ENCODE peak calls at places on chromosomes 13 and 19, in seven cellular contexts. T is activated B cell treated with CpG ODN at 0.5 μM for 24 hours, X is right atrium auricular region, G is kidney epithelial cell, K is retinal pigment epithelial cell, N is MCF 10A, V is testis. L is an unnamed sample.

GRCh38 chr19:17240062-17240854 is 5.5 kb downstream of the NR2F6 start:
- DNase-seq in T (no peak), X (no peak), G (no peak), K (no peak), N (no peak), V (no peak), L (no peak)

GRCh38 chr13:86608739-86609138 is 809.5 kb upstream of the SLITRK6 start:
- DNase-seq in T (no peak), X (no peak), G (no peak), K (no peak), N (no peak), V (no peak), L (no peak)

GRCh38 chr19:41995959-41996797 is 2.1 kb upstream of the ATP1A3 start:
- DNase-seq in T (no peak), X (no peak), G (no peak), K (no peak), N (no peak), V (peak), L (no peak)

GRCh38 chr13:59088716-59089115 is 1075.0 kb downstream of the DIAPH3 start:
- DNase-seq in T (no peak), X (no peak), G (peak), K (no peak), N (peak), V (no peak), L (no peak)

GRCh38 chr19:14837391-14837790 is 2.4 kb upstream of the OR7A5 start:
- DNase-seq in T (no peak), X (no peak), G (no peak), K (no peak), N (no peak), V (peak), L (no peak)

GRCh38 chr19:12195501-12195860 is 32.6 kb downstream of the ZNF136 start:
- DNase-seq in T (no peak), X (no peak), G (no peak), K (no peak), N (no peak), V (no peak), L (no peak)

GRCh38 chr13:75968103-75968838 is 332.1 kb downstream of the LMO7 start:
- DNase-seq in T (no peak), X (no peak), G (no peak), K (no peak), N (peak), V (no peak), L (no peak)

GRCh38 chr13:33490461-33491327 is 205.1 kb upstream of the STARD13 start:
- DNase-seq in T (no peak), X (peak), G (no peak), K (peak), N (no peak), V (no peak), L (no peak)

GRCh38 chr13:30638301-30638700 is 20.6 kb downstream of the USPL1 start:
- DNase-seq in T (no peak), X (no peak), G (no peak), K (no peak), N (no peak), V (no peak), L (no peak)

GRCh38 chr13:22091222-22091970 is 420.5 kb downstream of the FGF9 start:
- DNase-seq in T (no peak), X (no peak), G (no peak), K (no peak), N (no peak), V (no peak), L (no peak)

GRCh38 chr13:97540696-97541095 is 106.7 kb downstream of the RAP2A start:
- DNase-seq in T (no peak), X (no peak), G (no peak), K (no peak), N (no peak), V (no peak), L (no peak)

GRCh38 chr13:53160211-53160610 is 131.6 kb downstream of the OLFM4 start:
- DNase-seq in T (no peak), X (no peak), G (no peak), K (no peak), N (no peak), V (no peak), L (no peak)

GRCh38 chr13:110916671-110917142 is 1.8 kb upstream of the ANKRD10 start:
- DNase-seq in T (no peak), X (no peak), G (peak), K (no peak), N (no peak), V (no peak), L (no peak)

GRCh38 chr13:38686635-38687245 is at the start of gene FREM2:
- DNase-seq in T (no peak), X (no peak), G (peak), K (peak), N (peak), V (peak), L (peak)

GRCh38 chr19:5360003-5360820 is 19.6 kb upstream of the PTPRS start:
- DNase-seq in T (no peak), X (no peak), G (no peak), K (no peak), N (peak), V (no peak), L (no peak)

GRCh38 chr13:70339738-70340137 is 231.5 kb upstream of the KLHL1 start:
- DNase-seq in T (no peak), X (no peak), G (no peak), K (no peak), N (peak), V (peak), L (no peak)

GRCh38 chr13:41643502-41643901 is 186.2 kb downstream of the RGCC start:
- DNase-seq in T (no peak), X (no peak), G (no peak), K (no peak), N (no peak), V (no peak), L (no peak)

GRCh38 chr13:41648314-41648935 is 191.1 kb downstream of the RGCC start:
- DNase-seq in T (no peak), X (no peak), G (peak), K (peak), N (peak), V (no peak), L (no peak)

GRCh38 chr13:41644742-41645141 is 187.4 kb downstream of the RGCC start:
- DNase-seq in T (no peak), X (no peak), G (no peak), K (no peak), N (no peak), V (no peak), L (no peak)

GRCh38 chr13:41649659-41650058 is 192.3 kb downstream of the RGCC start:
- DNase-seq in T (no peak), X (no peak), G (no peak), K (no peak), N (peak), V (no peak), L (no peak)

DNA sequence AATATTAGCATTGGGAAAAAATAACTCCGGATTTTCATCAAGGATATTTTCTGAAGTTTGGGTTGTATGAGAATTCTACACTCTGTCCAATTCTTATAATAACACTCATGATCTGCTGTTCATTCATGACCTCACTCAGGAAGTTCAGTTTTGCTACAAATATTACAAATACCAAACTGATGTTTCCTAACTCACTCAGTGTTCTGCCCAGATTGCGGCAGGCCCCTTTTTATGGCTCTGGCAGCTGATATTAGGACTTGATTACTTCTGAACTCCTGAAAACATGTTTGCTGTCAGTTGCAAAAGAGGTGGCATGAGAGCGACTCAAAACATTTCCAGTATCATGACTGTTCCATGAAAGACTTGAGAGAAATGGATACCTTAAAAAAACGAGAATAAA is 188.0 kb downstream of the RGCC start:
- DNase-seq in T (no peak), X (peak), G (peak), K (peak), N (peak), V (peak), L (no peak)
- TF ChIP-seq CTCF in T (no peak), X (no peak), G (no peak), K (no peak), N (no peak), V (no peak), L (no peak)

GRCh38 chr19:30001794-30002193 is 59.8 kb downstream of the URI1 start:
- DNase-seq in T (no peak), X (no peak), G (no peak), K (no peak), N (peak), V (no peak), L (no peak)
- TF ChIP-seq CTCF in T (no peak), X (no peak), G (no peak), K (peak), N (no peak), V (no peak), L (no peak)

GRCh38 chr19:29988351-29988750 is 46.3 kb downstream of the URI1 start:
- DNase-seq in T (no peak), X (no peak), G (no peak), K (no peak), N (no peak), V (no peak), L (no peak)
- TF ChIP-seq CTCF in T (no peak), X (no peak), G (no peak), K (no peak), N (no peak), V (no peak), L (no peak)

GRCh38 chr19:677601-678380 is 1.6 kb downstream of the FSTL3 start:
- DNase-seq in T (no peak), X (no peak), G (no peak), K (no peak), N (peak), V (no peak), L (no peak)

GRCh38 chr19:680287-681028 is 4.3 kb downstream of the FSTL3 start:
- DNase-seq in T (peak), X (peak), G (peak), K (peak), N (peak), V (peak), L (peak)

GRCh38 chr19:678791-679388 is 2.7 kb downstream of the FSTL3 start:
- DNase-seq in T (no peak), X (no peak), G (no peak), K (no peak), N (no peak), V (no peak), L (no peak)

GRCh38 chr19:681029-681626 is 4.9 kb downstream of the FSTL3 start:
- DNase-seq in T (no peak), X (no peak), G (no peak), K (no peak), N (no peak), V (peak), L (no peak)

DNA sequence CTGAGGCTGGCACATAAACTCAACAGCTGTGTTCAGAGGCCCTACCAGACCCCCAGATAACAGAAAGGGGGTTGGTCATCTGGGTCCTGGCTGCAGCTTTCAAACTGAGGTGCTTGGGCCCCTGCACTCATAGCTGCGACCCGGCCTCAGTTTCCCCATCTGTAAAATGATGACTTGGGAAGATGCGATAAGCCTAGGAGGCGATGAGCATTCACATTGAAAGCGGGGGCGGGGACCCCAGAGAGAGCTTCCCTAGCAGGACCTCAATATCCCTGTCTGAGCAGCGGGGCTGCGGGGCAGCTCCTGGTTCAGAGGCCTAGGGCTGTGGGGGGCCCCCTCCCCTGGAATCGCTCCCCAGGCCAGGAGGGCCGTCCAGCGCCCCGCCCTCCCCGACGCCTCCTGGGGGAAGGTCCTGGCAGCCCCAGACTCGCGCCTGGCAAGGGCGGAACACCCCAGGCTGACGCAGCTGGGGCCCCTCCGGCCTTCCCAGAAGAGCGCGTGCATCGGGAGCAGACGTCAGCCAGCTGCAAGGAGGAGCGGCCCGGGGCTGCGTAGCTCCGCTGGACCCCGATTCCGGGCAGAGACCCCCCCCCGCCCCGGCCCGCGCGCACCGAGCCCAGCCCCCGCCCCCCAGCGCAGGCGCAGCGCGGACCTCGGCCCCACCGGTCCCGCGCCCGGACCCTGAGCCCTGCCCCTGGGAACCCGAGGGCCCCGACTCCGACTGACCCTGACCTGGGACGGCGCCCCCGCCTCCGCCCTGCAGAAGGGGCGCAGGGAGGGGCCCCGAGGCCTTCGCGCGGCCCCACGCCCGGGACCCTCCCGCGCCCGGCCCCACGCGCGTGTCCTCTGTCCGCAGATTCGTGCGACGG is 3.5 kb downstream of the FSTL3 start:
- DNase-seq in T (peak), X (peak), G (no peak), K (peak), N (peak), V (peak), L (peak)
- TF ChIP-seq CTCF in T (no peak), X (no peak), G (no peak), K (no peak), N (no peak), V (no peak), L (no peak)

GRCh38 chr19:13827656-13828055 is 32.4 kb downstream of the ZSWIM4 start:
- DNase-seq in T (no peak), X (no peak), G (no peak), K (no peak), N (no peak), V (no peak), L (no peak)

GRCh38 chr19:13826652-13827235 is 31.5 kb downstream of the ZSWIM4 start:
- DNase-seq in T (no peak), X (no peak), G (no peak), K (no peak), N (no peak), V (no peak), L (no peak)

GRCh38 chr19:13824703-13825102 is 29.5 kb downstream of the ZSWIM4 start:
- DNase-seq in T (no peak), X (no peak), G (no peak), K (no peak), N (no peak), V (no peak), L (no peak)

GRCh38 chr19:13823901-13824300 is 28.7 kb downstream of the ZSWIM4 start:
- DNase-seq in T (no peak), X (no peak), G (no peak), K (no peak), N (no peak), V (no peak), L (no peak)

GRCh38 chr19:13825489-13826475 is 30.5 kb downstream of the ZSWIM4 start:
- DNase-seq in T (no peak), X (no peak), G (no peak), K (no peak), N (peak), V (no peak), L (no peak)
- TF ChIP-seq CTCF in T (no peak), X (no peak), G (no peak), K (peak), N (no peak), V (no peak), L (no peak)

L was measured in mesothelial cell of epicardium.